ENCODE peak calls at places on chromosomes 5 and 9, in eight cellular contexts. F is stomach; P is germinal center; I is choroid plexus epithelial cell; H is kidney glomerular epithelial cell; G is effector memory CD4-positive, alpha-beta T cell; A is substantia nigra; Z is tibial nerve. W is an unnamed sample.

GRCh38 chr9:70412678-70413426 is 1.6 kb downstream of the KLF9 start:
- DNase-seq in A (peak), G (no peak), Z (peak), P (peak), F (peak), I (peak), H (peak), W (peak)

GRCh38 chr5:15009420-15009819 is 137.8 kb upstream of the ANKH start:
- DNase-seq in A (no peak), Z (no peak), F (no peak), P (no peak), G (no peak), H (peak), I (peak), W (no peak)

GRCh38 chr5:141084487-141084989 is 9.9 kb upstream of the PCDHB2 start:
- DNase-seq in G (peak), P (no peak), A (peak), F (no peak), Z (no peak), H (peak), I (peak), W (peak)

GRCh38 chr9:122518841-122519240 is at the start of gene OR1J4:
- DNase-seq in G (no peak), H (no peak), P (no peak), Z (no peak), F (no peak), I (no peak), A (no peak), W (no peak)

GRCh38 chr9:84140535-84141101 is 160.0 kb downstream of the RMI1 start:
- DNase-seq in F (peak), H (no peak), P (peak), Z (no peak), G (no peak), I (peak), A (no peak), W (peak)

GRCh38 chr5:43401827-43402226 is 10.4 kb downstream of the CCL28 start:
- DNase-seq in G (no peak), A (no peak), F (no peak), H (no peak), I (peak), P (no peak), Z (no peak), W (peak)

GRCh38 chr5:102152906-102153787 is 142.9 kb downstream of the SLCO4C1 start:
- DNase-seq in A (no peak), Z (no peak), I (peak), G (no peak), H (peak), P (peak), F (no peak), W (no peak)

GRCh38 chr9:136690104-136690840 is 3.0 kb upstream of the AGPAT2 start:
- DNase-seq in F (no peak), I (no peak), Z (no peak), H (no peak), G (no peak), A (no peak), P (no peak), W (no peak)

GRCh38 chr5:22465177-22465576 is 388.0 kb downstream of the CDH12 start:
- DNase-seq in P (no peak), I (no peak), F (no peak), A (no peak), Z (no peak), H (no peak), G (no peak), W (no peak)

GRCh38 chr5:126499742-126500396 is 76.7 kb downstream of the GRAMD2B start:
- DNase-seq in P (peak), G (no peak), Z (no peak), I (peak), H (no peak), A (no peak), F (no peak), W (peak)

GRCh38 chr5:4191024-4191423 is 595.4 kb downstream of the IRX1 start:
- DNase-seq in P (no peak), G (no peak), I (no peak), A (no peak), Z (no peak), F (no peak), H (no peak), W (no peak)

GRCh38 chr5:7395432-7396168 is at the start of gene ADCY2:
- DNase-seq in G (no peak), A (no peak), H (no peak), F (no peak), Z (no peak), P (no peak), I (no peak), W (peak)

GRCh38 chr9:133741716-133742115 is 3.6 kb upstream of the SARDH start:
- DNase-seq in Z (no peak), H (no peak), P (no peak), A (no peak), G (no peak), I (no peak), F (no peak), W (no peak)

GRCh38 chr9:82117528-82117927 is 129.0 kb downstream of the SPATA31D1 start:
- DNase-seq in G (no peak), F (no peak), A (no peak), I (no peak), Z (no peak), P (no peak), H (no peak), W (no peak)

GRCh38 chr9:127422133-127422782 is 1.9 kb upstream of the ZNF79 start:
- DNase-seq in G (no peak), F (no peak), A (no peak), I (no peak), P (no peak), Z (no peak), H (no peak), W (no peak)

GRCh38 chr9:124743686-124744348 is 27.3 kb downstream of the NR6A1 start:
- DNase-seq in Z (no peak), I (peak), F (no peak), H (no peak), P (no peak), G (no peak), A (no peak), W (no peak)

GRCh38 chr5:55829956-55830355 is 21.2 kb upstream of the IL31RA start:
- DNase-seq in Z (no peak), A (no peak), G (no peak), F (no peak), P (no peak), I (no peak), H (no peak), W (no peak)

GRCh38 chr9:76516350-76516749 is 57.4 kb downstream of the GCNT1 start:
- DNase-seq in H (no peak), A (no peak), Z (no peak), I (peak), F (no peak), P (no peak), G (no peak), W (no peak)

GRCh38 chr5:99438619-99439018 is 509.8 kb upstream of the CHD1 start:
- DNase-seq in F (no peak), Z (no peak), P (no peak), H (no peak), I (no peak), G (no peak), A (no peak), W (no peak)

GRCh38 chr5:13660072-13660471 is 284.4 kb downstream of the DNAH5 start:
- DNase-seq in G (no peak), Z (no peak), A (no peak), I (peak), F (no peak), P (no peak), H (peak), W (no peak)